ENCODE peak calls at places on chromosomes 3 and 15, in five cellular contexts. O is GM20000; H is right lobe of liver; Q is CD8-positive, alpha-beta T cell; S is colonic mucosa. L is an unnamed sample.

GRCh38 chr15:88612186-88612796 is 8.8 kb upstream of the AEN start:
- DNase-seq in O (no peak), H (no peak), Q (no peak), S (no peak), L (no peak)

GRCh38 chr15:75348034-75348562 is 1.3 kb downstream of the NEIL1 start:
- DNase-seq in O (peak; percentile 60), H (no peak), Q (no peak), S (no peak), L (no peak)

GRCh38 chr15:39403674-39404117 is 177.2 kb upstream of the THBS1 start:
- DNase-seq in O (no peak), H (no peak), Q (no peak), S (no peak), L (peak; percentile 55)

GRCh38 chr15:64810499-64811326 is 14.7 kb downstream of the PIF1 start:
- DNase-seq in O (no peak), H (no peak), Q (no peak), S (no peak), L (no peak)

GRCh38 chr15:96014939-96015338 is 315.6 kb upstream of the NR2F2 start:
- DNase-seq in O (no peak), H (no peak), Q (no peak), S (no peak), L (no peak)

GRCh38 chr3:153246805-153247204 is 84.8 kb downstream of the RAP2B start:
- DNase-seq in O (no peak), H (no peak), Q (no peak), S (no peak), L (peak; percentile 42)

GRCh38 chr3:105401691-105402149 is 35.0 kb downstream of the ALCAM start:
- DNase-seq in O (no peak), H (no peak), Q (no peak), S (no peak), L (peak; percentile 17)

GRCh38 chr15:40307421-40308165 is at the start of gene PLCB2:
- DNase-seq in O (peak; percentile 78), H (peak; percentile 74), Q (peak; percentile 45), S (peak; percentile 49), L (peak; percentile 69)

GRCh38 chr3:147513785-147514184 is 104.6 kb downstream of the ZIC1 start:
- DNase-seq in O (no peak), H (no peak), Q (no peak), S (no peak), L (no peak)

GRCh38 chr15:74775132-74775562 is 6.7 kb upstream of the CSK start:
- DNase-seq in O (no peak), H (no peak), Q (no peak), S (peak; percentile 35), L (no peak)

GRCh38 chr15:40061212-40061901 is 22.4 kb upstream of the SRP14 start:
- DNase-seq in O (peak; percentile 69), H (no peak), Q (no peak), S (no peak), L (no peak)

GRCh38 chr15:91049378-91050127 is 27.2 kb upstream of the VPS33B start:
- DNase-seq in O (peak; percentile 56), H (no peak), Q (peak; percentile 30), S (peak; percentile 72), L (peak; percentile 73)

GRCh38 chr15:68678746-68679145 is 100.0 kb downstream of the CORO2B start:
- DNase-seq in O (no peak), H (no peak), Q (no peak), S (no peak), L (no peak)

GRCh38 chr3:55077726-55078125 is 149.9 kb upstream of the LRTM1 start:
- DNase-seq in O (no peak), H (no peak), Q (no peak), S (no peak), L (no peak)

GRCh38 chr3:172101107-172101506 is 61.7 kb downstream of the FNDC3B start:
- DNase-seq in O (peak; percentile 29), H (no peak), Q (no peak), S (no peak), L (no peak)

GRCh38 chr3:147574622-147575021 is 165.5 kb downstream of the ZIC1 start:
- DNase-seq in O (no peak), H (no peak), Q (no peak), S (no peak), L (no peak)

GRCh38 chr3:64388886-64389285 is 163.6 kb upstream of the PRICKLE2 start:
- DNase-seq in O (no peak), H (no peak), Q (no peak), S (no peak), L (no peak)

GRCh38 chr15:68650901-68651709 is 72.3 kb downstream of the CORO2B start:
- DNase-seq in O (peak; percentile 62), H (peak; percentile 73), Q (peak; percentile 9), S (peak; percentile 63), L (no peak)

GRCh38 chr3:179088306-179088705 is 16.7 kb upstream of the ZMAT3 start:
- DNase-seq in O (no peak), H (no peak), Q (no peak), S (no peak), L (no peak)

GRCh38 chr3:9340450-9341009 is 22.3 kb upstream of the THUMPD3 start:
- DNase-seq in O (no peak), H (no peak), Q (no peak), S (no peak), L (peak; percentile 96)

GRCh38 chr15:74040115-74040850 is 42.1 kb downstream of the GOLGA6A start:
- DNase-seq in O (no peak), H (no peak), Q (no peak), S (peak; percentile 41), L (peak; percentile 97)

GRCh38 chr15:64667736-64668161 is 107.6 kb downstream of the RBPMS2 start:
- DNase-seq in O (no peak), H (no peak), Q (no peak), S (no peak), L (no peak)

GRCh38 chr3:65277788-65278187 is 590.0 kb upstream of the ADAMTS9 start:
- DNase-seq in O (no peak), H (no peak), Q (no peak), S (no peak), L (no peak)

GRCh38 chr3:53599780-53600179 is 105.4 kb downstream of the CACNA1D start:
- DNase-seq in O (no peak), H (no peak), Q (no peak), S (no peak), L (no peak)

GRCh38 chr3:141353652-141354495 is 14.4 kb upstream of the ZBTB38 start:
- DNase-seq in O (no peak), H (no peak), Q (no peak), S (no peak), L (peak; percentile 69)

GRCh38 chr15:68543546-68544008 is 35.2 kb upstream of the CORO2B start:
- DNase-seq in O (no peak), H (no peak), Q (no peak), S (no peak), L (no peak)

GRCh38 chr3:184506579-184506978 is 55.0 kb upstream of the EPHB3 start:
- DNase-seq in O (no peak), H (no peak), Q (no peak), S (no peak), L (no peak)

GRCh38 chr3:105235785-105236184 is 130.9 kb upstream of the ALCAM start:
- DNase-seq in O (no peak), H (no peak), Q (no peak), S (no peak), L (no peak)

GRCh38 chr3:89223188-89223587 is 115.8 kb downstream of the EPHA3 start:
- DNase-seq in O (no peak), H (no peak), Q (no peak), S (no peak), L (no peak)

GRCh38 chr3:13637953-13638352 is 89.0 kb downstream of the FBLN2 start:
- DNase-seq in O (no peak), H (no peak), Q (no peak), S (no peak), L (no peak)

GRCh38 chr3:32401541-32402052 is 9.9 kb downstream of the CMTM7 start:
- DNase-seq in O (peak; percentile 73), H (peak; percentile 81), Q (no peak), S (peak; percentile 76), L (peak; percentile 81)

GRCh38 chr3:32401141-32401540 is 9.5 kb downstream of the CMTM7 start:
- DNase-seq in O (no peak), H (no peak), Q (no peak), S (peak; percentile 26), L (no peak)

GRCh38 chr3:32395451-32395970 is 3.9 kb downstream of the CMTM7 start:
- DNase-seq in O (no peak), H (no peak), Q (no peak), S (no peak), L (no peak)

GRCh38 chr3:32398531-32398930 is 6.9 kb downstream of the CMTM7 start:
- DNase-seq in O (no peak), H (peak; percentile 70), Q (no peak), S (no peak), L (peak; percentile 49)

GRCh38 chr3:32399030-32399620 is 7.5 kb downstream of the CMTM7 start:
- DNase-seq in O (peak; percentile 69), H (no peak), Q (no peak), S (peak; percentile 58), L (peak; percentile 66)
- TF ChIP-seq CTCF in O (peak; percentile 5), H (peak; percentile 79), Q (peak; percentile 73), S (peak; percentile 40), L (peak; percentile 61)

GRCh38 chr3:23760325-23760724 is 45.4 kb upstream of the UBE2E1 start:
- DNase-seq in O (no peak), H (no peak), Q (no peak), S (no peak), L (no peak)
- TF ChIP-seq CTCF in O (no peak), H (no peak), Q (no peak), S (no peak), L (no peak)

GRCh38 chr3:167406876-167407492 is 26.9 kb upstream of the ZBBX start:
- DNase-seq in O (peak; percentile 7), H (no peak), Q (no peak), S (no peak), L (peak; percentile 28)
- TF ChIP-seq CTCF in O (peak; percentile 8), H (peak; percentile 34), Q (no peak), S (no peak), L (no peak)

DNA sequence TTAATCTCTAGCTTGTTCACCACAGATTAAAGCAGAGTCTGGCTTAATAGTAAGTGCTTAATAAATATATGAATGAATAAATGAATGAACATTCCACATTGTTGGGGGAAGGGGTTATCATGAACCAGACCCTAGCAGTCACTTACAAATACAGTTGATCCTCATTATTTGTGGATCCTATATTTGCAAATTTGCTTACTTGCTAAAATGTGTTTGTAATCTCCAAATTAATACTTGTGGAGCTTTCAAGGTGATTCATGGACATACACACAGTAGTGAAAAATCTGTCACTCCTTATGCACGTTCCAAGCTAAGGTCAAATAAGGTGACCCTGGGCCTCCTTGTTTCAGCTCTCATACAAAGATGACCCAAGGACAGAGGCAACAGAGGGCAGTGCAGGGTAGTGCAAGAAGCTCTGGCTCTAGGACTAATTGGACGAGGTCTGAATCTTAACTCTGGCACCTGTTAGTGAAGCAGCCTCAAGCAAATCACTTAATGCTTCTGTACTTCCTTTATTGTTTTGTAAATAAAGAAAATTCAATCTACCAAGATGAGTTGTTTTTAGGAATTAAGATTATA is 112.8 kb upstream of the C2CD4B start:
- DNase-seq in O (no peak), H (no peak), Q (no peak), S (no peak), L (no peak)
- TF ChIP-seq CTCF in O (no peak), H (peak; percentile 45), Q (no peak), S (no peak), L (no peak)

DNA sequence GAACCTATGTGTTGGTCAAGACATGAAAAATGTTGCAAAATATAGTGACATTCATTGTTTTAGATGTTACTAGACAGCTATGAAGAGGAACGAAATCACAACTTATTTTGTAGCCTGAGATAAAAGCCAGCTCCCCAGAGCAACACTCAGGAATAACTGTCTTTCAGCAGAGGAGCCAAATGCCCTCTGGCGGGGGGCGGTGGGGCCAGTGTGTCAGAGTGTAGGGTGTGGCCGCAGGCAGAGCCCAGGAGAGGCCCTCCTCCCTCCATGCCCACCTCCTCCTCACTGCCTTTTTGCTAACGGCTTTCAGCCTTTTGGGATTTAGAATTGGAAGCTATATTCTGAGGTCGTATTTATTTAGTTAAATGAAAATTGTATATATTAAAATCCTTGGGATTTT is 16.9 kb downstream of the APOD start:
- DNase-seq in O (no peak), H (no peak), Q (no peak), S (no peak), L (peak; percentile 21)
- TF ChIP-seq CTCF in O (no peak), H (no peak), Q (no peak), S (no peak), L (no peak)

L was measured in fibroblast of villous mesenchyme.